ENCODE peak calls at places on chromosomes 11 and 22, in seven cellular contexts. P is NCI-H345; I is skeletal muscle cell; T is NCI-H1092 treated with DMSO at 0.1 percent for 48 hours; B is heart right ventricle; W is GM04504; G is stimulated activated naive CD4-positive, alpha-beta T cell. C is an unnamed sample.

GRCh38 chr11:32438883-32439487 is 3.6 kb upstream of the WT1 start:
- DNase-seq in P (no peak), I (no peak), T (no peak), B (no peak), W (no peak), G (no peak), C (no peak)

GRCh38 chr11:285894-286220 is 3.1 kb upstream of the PGGHG start:
- DNase-seq in P (no peak), I (no peak), T (no peak), B (no peak), W (no peak), G (no peak), C (peak)

GRCh38 chr11:20458905-20459632 is 71.6 kb downstream of the PRMT3 start:
- DNase-seq in P (no peak), I (no peak), T (no peak), B (no peak), W (no peak), G (no peak), C (no peak)

GRCh38 chr11:43687120-43687791 is 6.7 kb downstream of the HSD17B12 start:
- DNase-seq in P (no peak), I (peak), T (no peak), B (peak), W (no peak), G (no peak), C (no peak)

GRCh38 chr11:72228229-72228843 is 3.8 kb downstream of the INPPL1 start:
- DNase-seq in P (no peak), I (no peak), T (peak), B (no peak), W (no peak), G (no peak), C (peak)

GRCh38 chr22:20239063-20239950 is 28.8 kb downstream of the RTN4R start:
- DNase-seq in P (no peak), I (no peak), T (no peak), B (peak), W (no peak), G (no peak), C (no peak)

GRCh38 chr11:67389477-67389876 is 2.3 kb upstream of the RAD9A start:
- DNase-seq in P (peak), I (no peak), T (peak), B (peak), W (no peak), G (peak), C (no peak)

GRCh38 chr11:10208045-10208674 is 85.9 kb downstream of the SBF2 start:
- DNase-seq in P (peak), I (peak), T (peak), B (no peak), W (no peak), G (no peak), C (no peak)

GRCh38 chr11:119371778-119372182 is 9.7 kb downstream of the USP2 start:
- DNase-seq in P (no peak), I (no peak), T (peak), B (no peak), W (no peak), G (no peak), C (no peak)

GRCh38 chr11:79940165-79940564 is 499.3 kb upstream of the TENM4 start:
- DNase-seq in P (peak), I (no peak), T (no peak), B (no peak), W (no peak), G (no peak), C (no peak)

GRCh38 chr11:119892311-119892808 is 163.4 kb upstream of the NECTIN1 start:
- DNase-seq in P (no peak), I (no peak), T (no peak), B (peak), W (no peak), G (no peak), C (no peak)

GRCh38 chr22:49566141-49566541 is 261.5 kb downstream of the BRD1 start:
- DNase-seq in P (no peak), I (no peak), T (no peak), B (no peak), W (no peak), G (no peak), C (no peak)

GRCh38 chr11:46216040-46216764 is 61.3 kb upstream of the CREB3L1 start:
- DNase-seq in P (no peak), I (no peak), T (no peak), B (no peak), W (no peak), G (no peak), C (no peak)

GRCh38 chr22:20672082-20672424 is 101.9 kb upstream of the SERPIND1 start:
- DNase-seq in P (no peak), I (no peak), T (no peak), B (no peak), W (no peak), G (no peak), C (no peak)

GRCh38 chr22:38754247-38755154 is 1.3 kb downstream of the SUN2 start:
- DNase-seq in P (no peak), I (no peak), T (peak), B (no peak), W (no peak), G (no peak), C (no peak)

C was measured in type B pancreatic cell.